ENCODE peak calls at places on chromosomes 2 and 18, in eight cellular contexts. N is dermis blood vessel endothelial cell; U is cardiac muscle cell; Y is epithelial cell of esophagus; P is OCI-LY7; J is LHCN-M2; G is stimulated activated CD4-positive, alpha-beta T cell treated with anti-CD3 and anti-CD28 coated beads, Interleukin-2, amount 100 ng/mL, for 24 hours; S is T-helper 9 cell. X is an unnamed sample.

GRCh38 chr2:136207665-136208064 is 89.7 kb upstream of the CXCR4 start:
- DNase-seq in N (no peak), Y (no peak), G (no peak), J (no peak), P (no peak), S (no peak), U (peak; percentile 17), X (no peak)

GRCh38 chr2:74632939-74633312 is 15.2 kb downstream of the M1AP start:
- DNase-seq in P (no peak), U (no peak), N (no peak), J (no peak), G (no peak), Y (no peak), S (no peak), X (no peak)

GRCh38 chr2:168009900-168010299 is 237.5 kb downstream of the STK39 start:
- DNase-seq in N (no peak), Y (no peak), P (no peak), J (no peak), G (no peak), S (no peak), U (no peak), X (no peak)

GRCh38 chr2:234840336-234840735 is 111.5 kb upstream of the SH3BP4 start:
- DNase-seq in N (peak; percentile 95), G (no peak), J (peak; percentile 94), P (no peak), U (peak; percentile 33), S (no peak), Y (peak; percentile 74), X (no peak)

GRCh38 chr2:193868833-193869232 is 1674.1 kb upstream of the TMEFF2 start:
- DNase-seq in U (no peak), Y (peak; percentile 55), S (no peak), N (no peak), G (no peak), J (peak; percentile 19), P (no peak), X (no peak)

GRCh38 chr2:11050565-11050964 is 104.7 kb upstream of the SLC66A3 start:
- DNase-seq in S (no peak), N (peak; percentile 13), Y (peak; percentile 29), U (no peak), J (no peak), P (no peak), G (no peak), X (no peak)

GRCh38 chr2:239343946-239344856 is 56.6 kb downstream of the HDAC4 start:
- DNase-seq in S (no peak), N (no peak), U (no peak), G (no peak), P (no peak), J (no peak), Y (no peak), X (no peak)

GRCh38 chr18:598053-598665 is 1.4 kb downstream of the CLUL1 start:
- DNase-seq in G (no peak), P (no peak), N (no peak), J (no peak), S (no peak), U (no peak), Y (no peak), X (no peak)

X was measured in CMK.